ENCODE peak calls at places on chromosomes 6 and 20, in seven cellular contexts. I is HepG2, D is H1, C is GM12878, V is HCT116, R is SK-N-SH, K is K562. M is an unnamed sample.

GRCh38 chr6:152267967-152268845 is 369.0 kb downstream of the SYNE1 start:
- DNase-seq in I (peak), D (no peak), C (no peak), V (no peak), R (peak), K (peak), M (no peak)

GRCh38 chr6:50654155-50654554 is 59.2 kb upstream of the TFAP2D start:
- DNase-seq in I (no peak), D (no peak), C (no peak), V (no peak), R (no peak), K (no peak), M (peak)

GRCh38 chr6:89475106-89475505 is 42.2 kb downstream of the ANKRD6 start:
- DNase-seq in I (no peak), D (no peak), C (no peak), V (no peak), R (no peak), K (no peak), M (no peak)

GRCh38 chr6:45609141-45609638 is 231.5 kb upstream of the SUPT3H start:
- DNase-seq in I (no peak), D (no peak), C (no peak), V (no peak), R (no peak), K (no peak), M (no peak)

GRCh38 chr6:133114973-133115372 is 126.2 kb upstream of the EYA4 start:
- DNase-seq in I (no peak), D (no peak), C (no peak), V (no peak), R (no peak), K (no peak), M (no peak)

GRCh38 chr20:38272961-38273360 is 12.4 kb upstream of the KIAA1755 start:
- DNase-seq in I (no peak), D (no peak), C (no peak), V (no peak), R (no peak), K (no peak), M (no peak)

GRCh38 chr6:157383471-157383870 is 2.5 kb downstream of the ZDHHC14 start:
- DNase-seq in I (no peak), D (no peak), C (no peak), V (no peak), R (no peak), K (no peak), M (no peak)

GRCh38 chr6:125746731-125747588 is 2.5 kb upstream of the HEY2 start:
- DNase-seq in I (peak), D (peak), C (no peak), V (no peak), R (no peak), K (peak), M (no peak)

GRCh38 chr6:97674802-97675201 is 391.8 kb upstream of the MMS22L start:
- DNase-seq in I (no peak), D (no peak), C (no peak), V (no peak), R (no peak), K (no peak), M (no peak)

GRCh38 chr6:132768051-132768517 is 10.4 kb upstream of the VNN2 start:
- DNase-seq in I (peak), D (peak), C (no peak), V (peak), R (peak), K (peak), M (peak)

GRCh38 chr6:13190391-13190790 is 137.9 kb downstream of the TBC1D7 start:
- DNase-seq in I (no peak), D (no peak), C (no peak), V (no peak), R (no peak), K (no peak), M (no peak)

GRCh38 chr6:54718541-54719023 is 128.0 kb upstream of the FAM83B start:
- DNase-seq in I (no peak), D (no peak), C (no peak), V (no peak), R (no peak), K (no peak), M (peak)

GRCh38 chr20:44817143-44817910 is 7.0 kb upstream of the RIMS4 start:
- DNase-seq in I (no peak), D (no peak), C (no peak), V (no peak), R (no peak), K (no peak), M (no peak)

GRCh38 chr6:33927551-33927950 is 123.7 kb upstream of the MLN start:
- DNase-seq in I (no peak), D (no peak), C (no peak), V (no peak), R (no peak), K (no peak), M (no peak)

GRCh38 chr6:56841751-56842150 is 113.2 kb upstream of the BEND6 start:
- DNase-seq in I (no peak), D (no peak), C (no peak), V (no peak), R (no peak), K (no peak), M (no peak)

GRCh38 chr6:93562566-93562965 is 143.2 kb upstream of the EPHA7 start:
- DNase-seq in I (no peak), D (no peak), C (no peak), V (no peak), R (no peak), K (no peak), M (no peak)

GRCh38 chr20:63782051-63782471 is 42.5 kb downstream of the SLC2A4RG start:
- DNase-seq in I (peak), D (no peak), C (peak), V (peak), R (no peak), K (no peak), M (peak)

GRCh38 chr6:35023091-35023490 is 118.0 kb downstream of the TCP11 start:
- DNase-seq in I (no peak), D (no peak), C (no peak), V (no peak), R (no peak), K (no peak), M (no peak)

GRCh38 chr6:2632368-2632767 is 118.4 kb downstream of the MYLK4 start:
- DNase-seq in I (no peak), D (no peak), C (no peak), V (no peak), R (no peak), K (no peak), M (no peak)

GRCh38 chr6:18047406-18047805 is 60.0 kb upstream of the KIF13A start:
- DNase-seq in I (no peak), D (no peak), C (no peak), V (no peak), R (no peak), K (no peak), M (no peak)

GRCh38 chr6:128064540-128064895 is 163.7 kb upstream of the THEMIS start:
- DNase-seq in I (peak), D (no peak), C (no peak), V (no peak), R (no peak), K (no peak), M (no peak)

GRCh38 chr6:27091661-27092315 is 155.7 kb upstream of the PRSS16 start:
- DNase-seq in I (peak), D (peak), C (peak), V (peak), R (peak), K (peak), M (no peak)

GRCh38 chr6:41306187-41306854 is 19.8 kb upstream of the TREM1 start:
- DNase-seq in I (peak), D (no peak), C (no peak), V (peak), R (peak), K (peak), M (peak)

GRCh38 chr6:25670793-25671513 is 18.9 kb downstream of the SCGN start:
- DNase-seq in I (no peak), D (no peak), C (no peak), V (peak), R (no peak), K (no peak), M (peak)
- TF ChIP-seq JUND in I (no peak), D (no peak), C (no peak), V (no peak), R (no peak), K (no peak), M (no peak)

DNA sequence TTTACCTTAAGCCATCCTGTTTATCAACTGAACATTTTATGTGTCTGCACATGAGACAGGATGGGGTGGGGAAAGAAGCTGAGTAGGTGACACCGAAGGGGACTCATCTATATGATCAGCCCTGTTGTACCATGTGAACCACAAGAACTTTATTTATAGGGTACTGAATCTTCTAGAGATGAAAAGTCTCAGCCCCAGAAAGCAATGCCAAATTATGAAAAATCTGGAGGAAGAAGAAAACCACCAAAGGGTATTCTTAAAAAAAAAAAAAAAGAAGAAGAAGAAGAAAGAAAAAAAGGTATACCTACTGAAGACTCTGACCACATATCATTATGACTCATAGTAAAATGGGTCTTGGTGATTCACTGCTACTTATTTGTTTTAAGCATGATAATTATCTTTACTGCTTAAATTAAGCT is 39.8 kb upstream of the HBS1L start:
- DNase-seq in I (no peak), D (no peak), C (no peak), V (no peak), R (no peak), K (no peak), M (no peak)
- TF ChIP-seq JUND in I (no peak), D (no peak), C (peak), V (no peak), R (no peak), K (peak), M (no peak)

GRCh38 chr20:8428988-8429387 is 296.9 kb downstream of the PLCB1 start:
- DNase-seq in I (no peak), D (no peak), C (no peak), V (no peak), R (no peak), K (no peak), M (no peak)
- TF ChIP-seq JUND in I (no peak), D (no peak), C (no peak), V (no peak), R (no peak), K (no peak), M (no peak)

GRCh38 chr6:138001750-138002349 is 105.4 kb downstream of the PERP start:
- DNase-seq in I (peak), D (no peak), C (no peak), V (peak), R (peak), K (peak), M (peak)
- TF ChIP-seq JUND in I (no peak), D (no peak), C (no peak), V (no peak), R (no peak), K (no peak), M (no peak)

DNA sequence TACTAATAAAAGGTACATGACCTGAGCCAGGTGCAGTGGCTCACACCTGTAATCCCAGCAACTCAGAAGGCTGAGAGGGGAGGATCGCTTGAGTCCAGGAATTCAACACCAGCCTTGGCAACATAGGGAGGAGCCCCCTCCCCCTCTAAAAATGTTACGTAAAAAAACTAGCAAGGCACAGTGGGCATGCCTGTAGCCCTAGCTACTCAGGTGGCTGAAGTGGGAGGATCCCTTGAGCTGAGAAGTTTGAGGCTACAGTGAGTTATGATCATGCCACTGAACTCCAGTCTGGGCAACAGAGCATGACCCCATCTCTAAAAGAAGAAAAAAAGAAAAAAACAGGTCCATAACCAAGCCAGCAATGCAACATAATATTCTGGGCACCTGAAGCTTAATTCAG is 186.0 kb upstream of the RIN2 start:
- DNase-seq in I (no peak), D (no peak), C (no peak), V (no peak), R (no peak), K (no peak), M (no peak)
- TF ChIP-seq JUND in I (no peak), D (no peak), C (no peak), V (no peak), R (no peak), K (no peak), M (no peak)

GRCh38 chr6:21781075-21781474 is 187.5 kb downstream of the SOX4 start:
- DNase-seq in I (no peak), D (no peak), C (no peak), V (no peak), R (peak), K (no peak), M (no peak)

GRCh38 chr6:21785162-21785561 is 191.6 kb downstream of the SOX4 start:
- DNase-seq in I (no peak), D (no peak), C (no peak), V (no peak), R (no peak), K (no peak), M (no peak)

GRCh38 chr6:21780601-21781000 is 187.1 kb downstream of the SOX4 start:
- DNase-seq in I (no peak), D (no peak), C (no peak), V (no peak), R (no peak), K (no peak), M (no peak)

DNA sequence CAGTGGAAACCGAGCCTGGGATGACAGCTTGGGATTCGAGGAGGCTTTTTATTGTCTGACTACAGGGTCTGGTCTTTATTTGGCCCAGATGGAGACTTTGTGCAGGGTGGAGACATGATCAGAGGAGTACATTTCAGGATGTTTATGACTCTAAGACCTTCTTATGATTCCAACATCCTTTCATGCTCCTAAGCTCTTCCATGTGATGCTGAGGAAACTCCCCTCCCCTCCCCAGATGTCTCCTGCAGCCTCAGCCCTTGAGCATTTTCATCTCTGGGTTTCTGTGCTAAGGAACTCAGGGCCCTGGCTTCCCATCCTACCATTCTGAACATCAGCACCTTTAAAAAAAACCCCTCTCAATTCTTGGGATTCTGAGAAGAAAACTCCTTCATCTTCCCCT is 186.6 kb downstream of the SOX4 start:
- DNase-seq in I (no peak), D (no peak), C (no peak), V (no peak), R (no peak), K (no peak), M (no peak)
- TF ChIP-seq JUND in I (no peak), D (no peak), C (no peak), V (no peak), R (no peak), K (no peak), M (no peak)

GRCh38 chr20:57953638-57954037 is 243.8 kb upstream of the PMEPA1 start:
- DNase-seq in I (no peak), D (no peak), C (no peak), V (no peak), R (no peak), K (no peak), M (no peak)
- TF ChIP-seq JUND in I (no peak), D (no peak), C (no peak), V (no peak), R (no peak), K (no peak), M (no peak)

DNA sequence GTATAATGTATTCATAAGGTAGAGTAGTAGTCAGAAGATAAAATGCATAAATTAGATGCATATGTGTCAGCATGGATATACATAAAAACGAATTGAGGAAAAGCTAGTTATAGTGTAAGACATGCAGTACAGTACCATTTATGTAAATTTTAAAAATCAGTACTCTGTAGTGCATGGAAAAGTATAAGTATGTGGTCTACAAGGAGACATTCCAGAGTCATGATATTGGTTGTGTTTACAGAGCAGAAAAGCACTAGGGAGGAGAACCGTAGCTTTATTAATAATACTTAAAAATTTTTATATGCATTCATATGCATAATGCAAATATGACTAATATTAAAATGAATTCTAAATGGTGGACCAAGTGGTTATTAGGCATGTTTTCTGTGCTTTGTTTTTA is 220.0 kb downstream of the ZFAND3 start:
- DNase-seq in I (no peak), D (no peak), C (no peak), V (no peak), R (no peak), K (no peak), M (no peak)
- TF ChIP-seq JUND in I (no peak), D (no peak), C (no peak), V (no peak), R (no peak), K (no peak), M (no peak)